ENCODE peak calls at places on chromosomes 1 and 21, in four cellular contexts. One of them, this sample, is unnamed. For H3K9me3 and H3K4me1, the result is how much of the 10 kb centered on the place peaks cover.

GRCh38 chr1:24972257-24973242 is 42.5 kb upstream of the RUNX3 start:
- DNase-seq in CD4-positive, CD25-positive, alpha-beta regulatory T cell: no peak
- DNase-seq in tibial nerve: no peak
- DNase-seq in left ventricle myocardium inferior: no peak
- DNase-seq in this sample: no peak

GRCh38 chr1:248686815-248687214 is 15.8 kb downstream of the OR14I1 start:
- DNase-seq in CD4-positive, CD25-positive, alpha-beta regulatory T cell: no peak
- DNase-seq in tibial nerve: no peak
- DNase-seq in left ventricle myocardium inferior: no peak
- DNase-seq in this sample: no peak

GRCh38 chr1:243731974-243732373 is 118.1 kb downstream of the AKT3 start:
- DNase-seq in CD4-positive, CD25-positive, alpha-beta regulatory T cell: no peak
- DNase-seq in tibial nerve: no peak
- DNase-seq in left ventricle myocardium inferior: no peak
- DNase-seq in this sample: no peak

GRCh38 chr1:66073357-66073756 is 280.7 kb downstream of the PDE4B start:
- DNase-seq in CD4-positive, CD25-positive, alpha-beta regulatory T cell: no peak
- DNase-seq in tibial nerve: no peak
- DNase-seq in left ventricle myocardium inferior: no peak
- DNase-seq in this sample: no peak

GRCh38 chr1:2834146-2834475 is 32.6 kb upstream of the TTC34 start:
- DNase-seq in CD4-positive, CD25-positive, alpha-beta regulatory T cell: no peak
- DNase-seq in tibial nerve: no peak
- DNase-seq in left ventricle myocardium inferior: no peak
- DNase-seq in this sample: no peak

GRCh38 chr1:111516008-111516535 is 12.6 kb upstream of the ADORA3 start:
- DNase-seq in CD4-positive, CD25-positive, alpha-beta regulatory T cell: no peak
- DNase-seq in tibial nerve: no peak
- DNase-seq in left ventricle myocardium inferior: peak
- DNase-seq in this sample: peak

GRCh38 chr1:74280642-74281396 is 45.6 kb downstream of the TNNI3K start:
- DNase-seq in CD4-positive, CD25-positive, alpha-beta regulatory T cell: no peak
- DNase-seq in tibial nerve: no peak
- DNase-seq in left ventricle myocardium inferior: no peak
- DNase-seq in this sample: no peak

GRCh38 chr1:212215910-212216309 is 69.3 kb upstream of the PPP2R5A start:
- DNase-seq in CD4-positive, CD25-positive, alpha-beta regulatory T cell: no peak
- DNase-seq in tibial nerve: no peak
- DNase-seq in left ventricle myocardium inferior: no peak
- DNase-seq in this sample: no peak

GRCh38 chr1:30974536-30974935 is 66.0 kb upstream of the SDC3 start:
- DNase-seq in CD4-positive, CD25-positive, alpha-beta regulatory T cell: no peak
- DNase-seq in tibial nerve: no peak
- DNase-seq in left ventricle myocardium inferior: no peak
- DNase-seq in this sample: no peak

GRCh38 chr1:46370214-46370633 is 23.9 kb upstream of the FAAH start:
- DNase-seq in CD4-positive, CD25-positive, alpha-beta regulatory T cell: no peak
- DNase-seq in tibial nerve: no peak
- DNase-seq in left ventricle myocardium inferior: no peak
- DNase-seq in this sample: no peak

GRCh38 chr1:178417858-178418257 is 78.9 kb downstream of the CLEC20A start:
- DNase-seq in CD4-positive, CD25-positive, alpha-beta regulatory T cell: no peak
- DNase-seq in tibial nerve: no peak
- DNase-seq in left ventricle myocardium inferior: no peak
- DNase-seq in this sample: no peak

GRCh38 chr21:39098696-39099111 is 84.5 kb downstream of the PSMG1 start:
- DNase-seq in CD4-positive, CD25-positive, alpha-beta regulatory T cell: no peak
- DNase-seq in tibial nerve: no peak
- DNase-seq in left ventricle myocardium inferior: no peak
- DNase-seq in this sample: no peak

GRCh38 chr21:45940091-45940490 is 41.5 kb upstream of the COL6A1 start:
- DNase-seq in CD4-positive, CD25-positive, alpha-beta regulatory T cell: no peak
- DNase-seq in tibial nerve: no peak
- DNase-seq in left ventricle myocardium inferior: no peak
- DNase-seq in this sample: no peak

GRCh38 chr1:101613549-101613948 is 376.7 kb downstream of the S1PR1 start:
- DNase-seq in CD4-positive, CD25-positive, alpha-beta regulatory T cell: no peak
- DNase-seq in tibial nerve: no peak
- DNase-seq in left ventricle myocardium inferior: no peak
- DNase-seq in this sample: no peak

GRCh38 chr1:28518745-28519341 is 13.0 kb downstream of the RCC1 start:
- DNase-seq in CD4-positive, CD25-positive, alpha-beta regulatory T cell: no peak
- DNase-seq in tibial nerve: no peak
- DNase-seq in left ventricle myocardium inferior: no peak
- DNase-seq in this sample: no peak

GRCh38 chr21:31343680-31344480 is at the start of gene TIAM1:
- DNase-seq in CD4-positive, CD25-positive, alpha-beta regulatory T cell: no peak
- DNase-seq in tibial nerve: peak
- DNase-seq in left ventricle myocardium inferior: peak
- DNase-seq in this sample: peak

GRCh38 chr1:36349241-36349671 is 25.8 kb upstream of the EVA1B start:
- DNase-seq in CD4-positive, CD25-positive, alpha-beta regulatory T cell: no peak
- DNase-seq in tibial nerve: no peak
- DNase-seq in left ventricle myocardium inferior: no peak
- DNase-seq in this sample: no peak

GRCh38 chr1:23577056-23577985 is 18.0 kb upstream of the ID3 start:
- DNase-seq in CD4-positive, CD25-positive, alpha-beta regulatory T cell: no peak
- DNase-seq in tibial nerve: no peak
- DNase-seq in left ventricle myocardium inferior: no peak
- DNase-seq in this sample: no peak

GRCh38 chr1:93640656-93641440 is 40.8 kb downstream of the BCAR3 start:
- DNase-seq in CD4-positive, CD25-positive, alpha-beta regulatory T cell: no peak
- DNase-seq in tibial nerve: no peak
- DNase-seq in left ventricle myocardium inferior: no peak
- DNase-seq in this sample: peak

GRCh38 chr21:45578811-45579381 is 36.7 kb upstream of the SLC19A1 start:
- DNase-seq in CD4-positive, CD25-positive, alpha-beta regulatory T cell: no peak
- DNase-seq in tibial nerve: no peak
- DNase-seq in left ventricle myocardium inferior: no peak
- DNase-seq in this sample: no peak

GRCh38 chr1:224763126-224763764 is 147.1 kb downstream of the CNIH3 start:
- DNase-seq in CD4-positive, CD25-positive, alpha-beta regulatory T cell: no peak
- DNase-seq in tibial nerve: no peak
- DNase-seq in left ventricle myocardium inferior: no peak
- DNase-seq in this sample: no peak

GRCh38 chr1:2925923-2926322 is 95.3 kb upstream of the ACTRT2 start:
- DNase-seq in CD4-positive, CD25-positive, alpha-beta regulatory T cell: no peak
- DNase-seq in tibial nerve: no peak
- DNase-seq in left ventricle myocardium inferior: no peak
- DNase-seq in this sample: no peak

GRCh38 chr1:46401514-46401913 is 7.4 kb downstream of the FAAH start:
- DNase-seq in CD4-positive, CD25-positive, alpha-beta regulatory T cell: no peak
- DNase-seq in tibial nerve: no peak
- DNase-seq in left ventricle myocardium inferior: no peak
- DNase-seq in this sample: no peak

GRCh38 chr1:173477286-173478098 is at the start of gene PRDX6:
- DNase-seq in CD4-positive, CD25-positive, alpha-beta regulatory T cell: peak
- DNase-seq in tibial nerve: peak
- DNase-seq in left ventricle myocardium inferior: peak
- DNase-seq in this sample: peak

GRCh38 chr21:23811802-23812201 is 1795.5 kb downstream of the MRPL39 start:
- DNase-seq in CD4-positive, CD25-positive, alpha-beta regulatory T cell: no peak
- DNase-seq in tibial nerve: no peak
- DNase-seq in left ventricle myocardium inferior: no peak
- DNase-seq in this sample: no peak

GRCh38 chr1:89547563-89548485 is 23.2 kb downstream of the LRRC8B start:
- DNase-seq in CD4-positive, CD25-positive, alpha-beta regulatory T cell: no peak
- DNase-seq in tibial nerve: no peak
- DNase-seq in left ventricle myocardium inferior: no peak
- DNase-seq in this sample: no peak

GRCh38 chr1:95286479-95286878 is 52.5 kb downstream of the RWDD3 start:
- DNase-seq in CD4-positive, CD25-positive, alpha-beta regulatory T cell: no peak
- DNase-seq in tibial nerve: no peak
- DNase-seq in left ventricle myocardium inferior: no peak
- DNase-seq in this sample: no peak

DNA sequence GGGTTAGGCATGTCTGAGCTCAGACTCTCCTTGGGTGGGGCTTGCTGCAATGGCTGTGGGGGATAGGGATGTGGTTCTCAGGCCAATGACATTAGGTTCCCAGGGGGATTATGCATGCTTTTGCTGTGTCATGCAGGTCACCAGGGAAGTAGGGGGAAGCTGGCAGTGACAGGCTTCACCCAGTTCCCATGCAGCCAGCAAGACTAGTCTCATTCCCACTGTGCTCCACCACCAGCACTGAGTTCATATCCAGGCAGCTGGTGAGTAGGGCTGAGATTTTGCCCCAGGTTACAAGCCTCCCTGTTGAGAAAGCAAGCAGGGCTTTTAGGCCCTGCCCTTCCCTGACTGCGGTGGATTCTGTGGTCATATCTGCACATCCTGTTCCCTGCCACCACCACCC is 32.1 kb upstream of the PLA2G5 start:
- DNase-seq in CD4-positive, CD25-positive, alpha-beta regulatory T cell: no peak
- DNase-seq in tibial nerve: no peak
- DNase-seq in left ventricle myocardium inferior: no peak
- DNase-seq in this sample: no peak
- H3K9me3 ChIP-seq in CD4-positive, CD25-positive, alpha-beta regulatory T cell: under half
- H3K9me3 ChIP-seq in tibial nerve: under half
- H3K9me3 ChIP-seq in left ventricle myocardium inferior: under half
- H3K9me3 ChIP-seq in this sample: under half

DNA sequence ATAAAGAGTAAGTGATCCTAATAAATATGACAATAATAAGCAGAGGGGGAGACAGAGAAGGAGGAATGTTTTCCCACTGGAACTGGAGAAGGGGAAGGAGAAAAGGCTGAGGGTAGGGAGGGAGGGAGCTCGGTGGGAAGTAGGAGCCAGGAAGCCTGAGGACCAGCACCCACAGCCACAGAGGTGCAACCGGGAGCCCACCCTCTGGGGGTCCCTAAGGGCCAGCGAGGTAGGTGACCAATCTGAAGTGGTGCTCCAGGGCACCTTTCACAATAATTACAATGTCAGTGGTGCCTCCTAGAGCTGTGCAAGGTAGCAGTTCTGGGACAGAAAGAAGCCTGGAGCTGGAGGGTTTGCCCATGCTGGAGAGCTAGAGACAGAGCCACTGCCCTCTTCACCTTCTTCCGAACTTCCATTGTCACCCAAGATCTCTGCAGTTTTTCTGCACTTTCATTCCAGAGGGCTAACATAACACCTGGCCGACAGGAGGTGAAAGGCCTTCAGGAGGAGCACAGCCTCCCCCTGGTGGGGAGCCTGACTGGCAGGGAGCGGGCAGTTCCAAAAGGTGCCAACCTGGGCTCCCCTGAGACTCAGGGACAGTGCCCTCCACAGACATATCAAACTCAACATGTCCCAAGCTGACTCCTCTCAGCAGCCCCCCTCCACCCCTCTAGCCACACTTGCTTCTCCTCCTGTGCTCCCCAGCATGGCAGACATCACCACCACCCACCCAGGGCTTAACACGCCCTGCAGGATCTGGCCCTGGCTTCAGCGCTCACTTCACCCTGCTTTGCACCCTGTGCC is 4.0 kb upstream of the AHCYL1 start:
- DNase-seq in CD4-positive, CD25-positive, alpha-beta regulatory T cell: peak
- DNase-seq in tibial nerve: no peak
- DNase-seq in left ventricle myocardium inferior: no peak
- DNase-seq in this sample: no peak
- H3K4me1 ChIP-seq in CD4-positive, CD25-positive, alpha-beta regulatory T cell: under half
- H3K4me1 ChIP-seq in tibial nerve: under half
- H3K4me1 ChIP-seq in left ventricle myocardium inferior: half or more
- H3K4me1 ChIP-seq in this sample: under half

GRCh38 chr1:39189592-39190041 is 14.9 kb upstream of the MACF1 start:
- DNase-seq in CD4-positive, CD25-positive, alpha-beta regulatory T cell: no peak
- DNase-seq in tibial nerve: no peak
- DNase-seq in left ventricle myocardium inferior: no peak
- DNase-seq in this sample: no peak
- H3K27ac ChIP-seq in CD4-positive, CD25-positive, alpha-beta regulatory T cell: no peak
- H3K27ac ChIP-seq in tibial nerve: no peak
- H3K27ac ChIP-seq in left ventricle myocardium inferior: no peak
- H3K27ac ChIP-seq in this sample: no peak

GRCh38 chr1:54497338-54497737 is 50.7 kb upstream of the ACOT11 start:
- DNase-seq in CD4-positive, CD25-positive, alpha-beta regulatory T cell: no peak
- DNase-seq in tibial nerve: no peak
- DNase-seq in left ventricle myocardium inferior: no peak
- DNase-seq in this sample: no peak
- H3K9me3 ChIP-seq in CD4-positive, CD25-positive, alpha-beta regulatory T cell: under half
- H3K9me3 ChIP-seq in tibial nerve: under half
- H3K9me3 ChIP-seq in left ventricle myocardium inferior: under half
- H3K9me3 ChIP-seq in this sample: under half

GRCh38 chr1:8427493-8427892 is 109.6 kb downstream of the SLC45A1 start:
- DNase-seq in CD4-positive, CD25-positive, alpha-beta regulatory T cell: no peak
- DNase-seq in tibial nerve: no peak
- DNase-seq in left ventricle myocardium inferior: no peak
- DNase-seq in this sample: no peak
- H3K4me1 ChIP-seq in CD4-positive, CD25-positive, alpha-beta regulatory T cell: half or more
- H3K4me1 ChIP-seq in tibial nerve: under half
- H3K4me1 ChIP-seq in left ventricle myocardium inferior: half or more
- H3K4me1 ChIP-seq in this sample: under half

This sample was measured in right atrium auricular region.